ENCODE peak calls at places on chromosomes 1 and 21, in eight cellular contexts. V is HFF-Myc, N is heart right ventricle, R is Panc1, Z is colonic mucosa, H is ovary, E is fibroblast of mammary gland, Q is Peyer's patch. U is an unnamed sample.

GRCh38 chr1:9181990-9182783 is 52.4 kb upstream of the H6PD start:
- DNase-seq in V (no peak), N (no peak), R (no peak), Z (peak), H (peak), E (peak), Q (peak), U (no peak)

GRCh38 chr21:39538453-39539042 is 74.2 kb upstream of the B3GALT5 start:
- DNase-seq in V (no peak), N (no peak), R (no peak), Z (no peak), H (no peak), E (no peak), Q (no peak), U (no peak)

GRCh38 chr1:27504588-27505419 is 14.8 kb upstream of the WASF2 start:
- DNase-seq in V (no peak), N (peak), R (no peak), Z (peak), H (peak), E (peak), Q (no peak), U (no peak)

GRCh38 chr1:113567427-113567826 is 177.1 kb downstream of the MAGI3 start:
- DNase-seq in V (no peak), N (no peak), R (no peak), Z (no peak), H (no peak), E (peak), Q (no peak), U (no peak)

GRCh38 chr1:50148142-50148923 is 39.6 kb downstream of the ELAVL4 start:
- DNase-seq in V (no peak), N (no peak), R (no peak), Z (no peak), H (no peak), E (no peak), Q (no peak), U (no peak)

GRCh38 chr1:174990382-174990999 is 9.3 kb upstream of the CACYBP start:
- DNase-seq in V (peak), N (peak), R (peak), Z (peak), H (no peak), E (peak), Q (no peak), U (no peak)

GRCh38 chr1:66503841-66504470 is 30.0 kb upstream of the SGIP1 start:
- DNase-seq in V (peak), N (peak), R (no peak), Z (peak), H (no peak), E (peak), Q (no peak), U (no peak)

GRCh38 chr1:200401708-200402107 is 8.1 kb downstream of the ZNF281 start:
- DNase-seq in V (no peak), N (no peak), R (no peak), Z (no peak), H (no peak), E (no peak), Q (no peak), U (no peak)

GRCh38 chr1:36139521-36139920 is 9.8 kb downstream of the TRAPPC3 start:
- DNase-seq in V (no peak), N (no peak), R (no peak), Z (no peak), H (no peak), E (no peak), Q (no peak), U (no peak)

GRCh38 chr1:168390261-168390660 is 109.6 kb downstream of the TBX19 start:
- DNase-seq in V (no peak), N (no peak), R (no peak), Z (no peak), H (no peak), E (no peak), Q (no peak), U (no peak)

GRCh38 chr1:201358596-201358995 is 18.9 kb downstream of the TNNT2 start:
- DNase-seq in V (no peak), N (no peak), R (no peak), Z (no peak), H (no peak), E (peak), Q (peak), U (no peak)

GRCh38 chr1:79749607-79750006 is 743.1 kb upstream of the ADGRL4 start:
- DNase-seq in V (no peak), N (no peak), R (no peak), Z (no peak), H (no peak), E (no peak), Q (no peak), U (no peak)

GRCh38 chr1:53552981-53553733 is 94.0 kb downstream of the DMRTB1 start:
- DNase-seq in V (no peak), N (no peak), R (no peak), Z (no peak), H (no peak), E (no peak), Q (peak), U (no peak)

GRCh38 chr1:91770675-91771074 is 115.3 kb downstream of the TGFBR3 start:
- DNase-seq in V (no peak), N (no peak), R (no peak), Z (no peak), H (no peak), E (no peak), Q (no peak), U (no peak)

GRCh38 chr1:31658721-31659120 is 14.0 kb upstream of the PEF1 start:
- DNase-seq in V (no peak), N (no peak), R (no peak), Z (no peak), H (no peak), E (peak), Q (peak), U (no peak)

GRCh38 chr1:244163861-244164562 is 112.9 kb downstream of the ZBTB18 start:
- DNase-seq in V (peak), N (peak), R (peak), Z (no peak), H (no peak), E (peak), Q (no peak), U (no peak)

GRCh38 chr1:27763358-27763757 is 9.7 kb upstream of the STX12 start:
- DNase-seq in V (no peak), N (no peak), R (no peak), Z (no peak), H (no peak), E (no peak), Q (no peak), U (no peak)

GRCh38 chr1:221620437-221621384 is 121.2 kb downstream of the DUSP10 start:
- DNase-seq in V (no peak), N (no peak), R (no peak), Z (no peak), H (no peak), E (peak), Q (no peak), U (no peak)

GRCh38 chr1:61322769-61323168 is 240.4 kb downstream of the NFIA start:
- DNase-seq in V (no peak), N (no peak), R (no peak), Z (no peak), H (no peak), E (no peak), Q (no peak), U (no peak)

GRCh38 chr1:161727343-161727924 is 6.1 kb downstream of the FCRLB start:
- DNase-seq in V (no peak), N (peak), R (no peak), Z (peak), H (no peak), E (peak), Q (no peak), U (no peak)

GRCh38 chr1:53121319-53122172 is 20.9 kb downstream of the SLC1A7 start:
- DNase-seq in V (no peak), N (peak), R (no peak), Z (no peak), H (peak), E (peak), Q (no peak), U (no peak)

GRCh38 chr1:230403442-230403841 is 22.7 kb downstream of the PGBD5 start:
- DNase-seq in V (no peak), N (no peak), R (no peak), Z (no peak), H (no peak), E (no peak), Q (no peak), U (no peak)

GRCh38 chr1:245143849-245144248 is 10.9 kb upstream of the KIF26B start:
- DNase-seq in V (no peak), N (no peak), R (no peak), Z (no peak), H (no peak), E (no peak), Q (no peak), U (no peak)

GRCh38 chr1:83500531-83500930 is 498.4 kb downstream of the TTLL7 start:
- DNase-seq in V (no peak), N (no peak), R (no peak), Z (no peak), H (no peak), E (no peak), Q (no peak), U (no peak)

GRCh38 chr1:11784993-11785769 is 20.6 kb downstream of the MTHFR start:
- DNase-seq in V (no peak), N (peak), R (no peak), Z (peak), H (peak), E (peak), Q (peak), U (peak)

GRCh38 chr1:81590171-81590570 is 210.6 kb upstream of the ADGRL2 start:
- DNase-seq in V (no peak), N (no peak), R (no peak), Z (no peak), H (no peak), E (peak), Q (no peak), U (no peak)

GRCh38 chr1:167791281-167792209 is 69.8 kb downstream of the MPZL1 start:
- DNase-seq in V (no peak), N (peak), R (no peak), Z (peak), H (peak), E (peak), Q (no peak), U (no peak)

GRCh38 chr1:210822897-210823296 is 311.1 kb downstream of the KCNH1 start:
- DNase-seq in V (no peak), N (no peak), R (no peak), Z (no peak), H (no peak), E (no peak), Q (no peak), U (no peak)

GRCh38 chr1:84347547-84348239 is 46.2 kb downstream of the SAMD13 start:
- DNase-seq in V (no peak), N (no peak), R (no peak), Z (no peak), H (no peak), E (peak), Q (no peak), U (no peak)

GRCh38 chr1:211527006-211527405 is 35.0 kb upstream of the RD3 start:
- DNase-seq in V (no peak), N (no peak), R (no peak), Z (no peak), H (no peak), E (no peak), Q (no peak), U (no peak)

GRCh38 chr1:158060001-158060400 is 66.6 kb downstream of the KIRREL1 start:
- DNase-seq in V (no peak), N (no peak), R (no peak), Z (no peak), H (no peak), E (no peak), Q (no peak), U (no peak)

GRCh38 chr1:118842462-118843201 is 145.5 kb downstream of the TBX15 start:
- DNase-seq in V (no peak), N (no peak), R (no peak), Z (peak), H (no peak), E (peak), Q (no peak), U (no peak)

GRCh38 chr1:90727917-90728655 is 11.0 kb upstream of the BARHL2 start:
- DNase-seq in V (no peak), N (no peak), R (no peak), Z (no peak), H (no peak), E (no peak), Q (no peak), U (no peak)

GRCh38 chr1:165683848-165684485 is 14.4 kb downstream of the ALDH9A1 start:
- DNase-seq in V (no peak), N (no peak), R (no peak), Z (no peak), H (no peak), E (no peak), Q (no peak), U (no peak)

GRCh38 chr1:183143576-183144315 is 42.3 kb upstream of the LAMC2 start:
- DNase-seq in V (no peak), N (no peak), R (no peak), Z (no peak), H (no peak), E (no peak), Q (no peak), U (no peak)

GRCh38 chr1:183138301-183138700 is 47.8 kb upstream of the LAMC2 start:
- DNase-seq in V (no peak), N (no peak), R (no peak), Z (no peak), H (no peak), E (peak), Q (no peak), U (no peak)

GRCh38 chr1:183139281-183139942 is 46.7 kb upstream of the LAMC2 start:
- DNase-seq in V (peak), N (no peak), R (peak), Z (no peak), H (no peak), E (peak), Q (no peak), U (no peak)

GRCh38 chr1:183135336-183135735 is 50.7 kb upstream of the LAMC2 start:
- DNase-seq in V (no peak), N (no peak), R (no peak), Z (no peak), H (no peak), E (no peak), Q (no peak), U (no peak)

GRCh38 chr1:183137782-183138181 is 48.3 kb upstream of the LAMC2 start:
- DNase-seq in V (no peak), N (no peak), R (no peak), Z (no peak), H (no peak), E (peak), Q (no peak), U (no peak)
- TF ChIP-seq CTCF in V (no peak), N (no peak), R (no peak), Z (no peak), H (no peak), E (no peak), Q (no peak), U (no peak)

GRCh38 chr21:41048636-41049035 is 119.3 kb upstream of the BACE2 start:
- DNase-seq in V (no peak), N (no peak), R (no peak), Z (no peak), H (no peak), E (no peak), Q (no peak), U (no peak)

GRCh38 chr21:41043008-41043407 is 125.0 kb upstream of the BACE2 start:
- DNase-seq in V (no peak), N (no peak), R (no peak), Z (no peak), H (no peak), E (no peak), Q (no peak), U (no peak)

GRCh38 chr21:41048141-41048540 is 119.8 kb upstream of the BACE2 start:
- DNase-seq in V (no peak), N (no peak), R (no peak), Z (no peak), H (no peak), E (no peak), Q (no peak), U (no peak)

GRCh38 chr21:41045534-41046268 is 122.3 kb upstream of the BACE2 start:
- DNase-seq in V (no peak), N (no peak), R (no peak), Z (no peak), H (no peak), E (no peak), Q (no peak), U (no peak)
- TF ChIP-seq CTCF in V (no peak), N (peak), R (peak), Z (no peak), H (no peak), E (no peak), Q (no peak), U (no peak)

DNA sequence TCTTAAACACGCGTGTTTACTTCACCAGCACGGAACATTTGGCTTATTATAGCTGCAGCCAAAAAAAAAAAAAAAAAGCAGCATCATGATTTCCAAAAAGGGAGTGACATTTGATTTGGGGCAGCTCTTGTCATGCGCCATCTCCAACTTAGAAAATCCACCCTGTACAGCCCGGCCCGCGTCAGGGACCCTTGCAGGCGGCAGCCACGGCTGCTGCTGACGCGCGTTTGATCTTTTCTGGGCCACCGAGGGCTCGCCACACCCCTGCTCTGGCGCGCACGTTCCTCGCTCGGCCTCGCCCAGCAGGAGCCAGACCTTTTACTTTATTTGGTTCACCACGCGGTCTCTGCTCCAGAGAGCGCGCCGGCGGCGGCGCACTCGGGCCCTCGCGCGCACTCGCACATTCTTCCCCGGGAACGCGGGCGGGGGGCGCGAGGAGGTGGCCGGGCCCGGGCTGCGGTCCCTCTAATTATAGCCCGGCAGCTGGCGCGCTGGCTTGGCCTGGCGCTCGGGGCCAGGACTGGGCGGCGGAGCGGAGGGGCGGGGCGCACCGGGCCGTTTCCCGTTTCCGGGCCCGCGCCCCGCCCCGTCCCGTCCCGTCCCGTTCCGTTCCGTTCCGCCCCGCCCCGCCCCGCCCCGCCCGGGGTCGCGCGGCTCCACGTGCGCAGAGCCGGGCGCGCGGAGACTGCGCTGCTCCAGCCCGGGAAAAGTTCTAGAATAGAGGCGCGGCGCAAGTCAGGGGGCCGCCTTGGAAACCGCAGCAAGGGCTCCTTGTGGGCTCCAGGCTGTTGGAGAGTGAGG is 10.2 kb downstream of the IRF2BP2 start:
- DNase-seq in V (no peak), N (peak), R (no peak), Z (peak), H (peak), E (peak), Q (peak), U (peak)
- TF ChIP-seq CTCF in V (no peak), N (no peak), R (peak), Z (no peak), H (no peak), E (no peak), Q (no peak), U (no peak)

GRCh38 chr1:3783651-3784474 is 11.3 kb downstream of the SMIM1 start:
- DNase-seq in V (no peak), N (no peak), R (no peak), Z (no peak), H (no peak), E (no peak), Q (no peak), U (no peak)

GRCh38 chr1:3785045-3785444 is 11.3 kb downstream of the LRRC47 start:
- DNase-seq in V (no peak), N (no peak), R (no peak), Z (peak), H (peak), E (no peak), Q (peak), U (no peak)

GRCh38 chr1:3786468-3787346 is 9.6 kb downstream of the LRRC47 start:
- DNase-seq in V (no peak), N (no peak), R (no peak), Z (no peak), H (no peak), E (no peak), Q (no peak), U (no peak)

GRCh38 chr1:3787347-3787710 is 9.0 kb downstream of the LRRC47 start:
- DNase-seq in V (no peak), N (no peak), R (no peak), Z (no peak), H (no peak), E (no peak), Q (no peak), U (no peak)

GRCh38 chr1:3785458-3786157 is 10.7 kb downstream of the LRRC47 start:
- DNase-seq in V (no peak), N (no peak), R (no peak), Z (peak), H (no peak), E (no peak), Q (no peak), U (no peak)
- TF ChIP-seq CTCF in V (peak), N (no peak), R (no peak), Z (peak), H (no peak), E (peak), Q (no peak), U (no peak)

DNA sequence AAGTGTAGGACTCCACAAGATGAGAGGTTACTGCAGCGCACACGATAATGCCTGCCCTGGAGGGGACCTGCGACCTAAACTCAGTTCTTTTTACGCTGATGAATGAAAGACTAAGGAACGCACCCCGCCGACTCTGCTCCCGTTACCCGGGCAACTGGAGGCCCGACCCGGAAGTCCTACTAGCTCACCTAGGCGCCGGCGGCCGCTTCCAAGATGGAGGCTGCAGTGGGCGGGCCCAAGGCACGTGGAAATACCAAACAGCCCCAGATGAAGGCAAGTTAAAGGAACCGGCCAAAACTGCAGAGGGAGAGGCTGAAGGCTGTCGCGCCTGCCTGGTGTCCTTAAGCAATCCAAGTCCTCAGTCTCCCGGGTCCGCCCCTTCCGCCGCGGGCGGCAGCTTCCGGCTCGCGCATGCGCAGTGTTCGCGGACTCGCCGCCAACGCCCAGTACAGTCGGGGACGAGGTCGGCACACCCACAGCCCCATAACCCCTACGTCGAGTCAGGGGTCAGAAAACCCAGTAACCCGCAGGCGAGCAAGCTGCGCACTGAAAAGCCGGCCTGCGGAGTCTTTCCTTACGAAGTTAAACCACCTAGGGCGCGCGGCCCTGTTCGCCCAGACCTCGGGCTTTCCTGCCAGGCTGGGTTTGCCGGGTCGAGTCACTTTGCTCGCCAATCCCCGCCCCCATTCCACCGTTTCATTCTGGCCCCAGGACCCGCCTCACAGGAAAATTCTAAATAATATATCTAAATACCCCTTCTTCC is at the start of gene SETD4:
- DNase-seq in V (peak), N (peak), R (peak), Z (peak), H (peak), E (peak), Q (peak), U (peak)
- TF ChIP-seq CTCF in V (no peak), N (no peak), R (no peak), Z (no peak), H (no peak), E (no peak), Q (no peak), U (no peak)

GRCh38 chr1:229156819-229157218 is 114.1 kb upstream of the RAB4A start:
- DNase-seq in V (no peak), N (peak), R (peak), Z (no peak), H (no peak), E (peak), Q (no peak), U (no peak)
- TF ChIP-seq CTCF in V (peak), N (peak), R (peak), Z (peak), H (no peak), E (peak), Q (no peak), U (no peak)

GRCh38 chr1:237124856-237125462 is 83.0 kb downstream of the RYR2 start:
- DNase-seq in V (no peak), N (no peak), R (no peak), Z (no peak), H (no peak), E (no peak), Q (no peak), U (no peak)
- TF ChIP-seq CTCF in V (no peak), N (peak), R (peak), Z (peak), H (no peak), E (peak), Q (no peak), U (no peak)